ENCODE peak calls at places on chromosomes 4 and X, in eight cellular contexts. Y is mesothelial cell of epicardium, X is heart left ventricle, J is fibroblast of pulmonary artery, E is stomach, P is psoas muscle, F is AG04450, M is OCI-LY7. L is an unnamed sample.

GRCh38 chr4:184598753-184599491 is 50.3 kb downstream of the CASP3 start:
- DNase-seq in Y (no peak), X (no peak), J (peak), E (peak), P (no peak), F (no peak), M (no peak), L (peak)

GRCh38 chr4:107278791-107279481 is 242.8 kb upstream of the DKK2 start:
- DNase-seq in Y (no peak), X (no peak), J (no peak), E (no peak), P (no peak), F (peak), M (no peak), L (no peak)

GRCh38 chrX:41025926-41026325 is 59.3 kb upstream of the USP9X start:
- DNase-seq in Y (no peak), X (no peak), J (peak), E (no peak), P (no peak), F (no peak), M (no peak), L (peak)

GRCh38 chrX:105167233-105167632 is 53.3 kb downstream of the TEX13A start:
- DNase-seq in Y (no peak), X (no peak), J (no peak), E (no peak), P (no peak), F (no peak), M (no peak), L (no peak)

GRCh38 chr4:73019462-73020047 is 50.0 kb downstream of the COX18 start:
- DNase-seq in Y (no peak), X (no peak), J (peak), E (no peak), P (no peak), F (peak), M (peak), L (no peak)

GRCh38 chrX:115960440-115961084 is 210.0 kb upstream of the AGTR2 start:
- DNase-seq in Y (no peak), X (no peak), J (no peak), E (no peak), P (no peak), F (no peak), M (no peak), L (no peak)

GRCh38 chr4:53015681-53016080 is 153.6 kb downstream of the RASL11B start:
- DNase-seq in Y (no peak), X (peak), J (peak), E (no peak), P (no peak), F (no peak), M (peak), L (no peak)

GRCh38 chr4:150784305-150784704 is 202.4 kb downstream of the MAB21L2 start:
- DNase-seq in Y (no peak), X (no peak), J (no peak), E (no peak), P (no peak), F (no peak), M (no peak), L (no peak)

GRCh38 chr4:67700119-67700873 is 659 bp downstream of the UBA6 start:
- DNase-seq in Y (no peak), X (no peak), J (peak), E (no peak), P (no peak), F (no peak), M (peak), L (no peak)

GRCh38 chrX:139932077-139932900 is 564 bp downstream of the ATP11C start:
- DNase-seq in Y (peak), X (peak), J (peak), E (peak), P (peak), F (no peak), M (peak), L (peak)

GRCh38 chr4:112982677-112983076 is 66.8 kb upstream of the ANK2 start:
- DNase-seq in Y (no peak), X (no peak), J (peak), E (no peak), P (no peak), F (no peak), M (no peak), L (no peak)

GRCh38 chrX:72297953-72298730 is 7.6 kb downstream of the CITED1 start:
- DNase-seq in Y (no peak), X (no peak), J (peak), E (no peak), P (no peak), F (no peak), M (peak), L (peak)

GRCh38 chrX:79325263-79325958 is 41.7 kb downstream of the ITM2A start:
- DNase-seq in Y (no peak), X (no peak), J (no peak), E (no peak), P (no peak), F (no peak), M (no peak), L (no peak)

GRCh38 chr4:71604785-71605184 is 179.1 kb downstream of the GC start:
- DNase-seq in Y (no peak), X (no peak), J (no peak), E (no peak), P (no peak), F (no peak), M (no peak), L (no peak)

GRCh38 chrX:118499295-118499694 is 3.7 kb downstream of the DOCK11 start:
- DNase-seq in Y (no peak), X (no peak), J (no peak), E (no peak), P (no peak), F (no peak), M (no peak), L (no peak)

GRCh38 chr4:134627386-134627785 is 425.8 kb upstream of the PABPC4L start:
- DNase-seq in Y (no peak), X (no peak), J (no peak), E (no peak), P (no peak), F (no peak), M (no peak), L (no peak)

GRCh38 chr4:37822220-37822619 is 4.3 kb upstream of the PGM2 start:
- DNase-seq in Y (no peak), X (no peak), J (peak), E (no peak), P (no peak), F (no peak), M (no peak), L (no peak)

GRCh38 chr4:144480068-144480467 is 165.9 kb upstream of the HHIP start:
- DNase-seq in Y (no peak), X (no peak), J (no peak), E (no peak), P (no peak), F (no peak), M (no peak), L (no peak)

GRCh38 chr4:6079965-6080364 is 61.7 kb upstream of the C4orf50 start:
- DNase-seq in Y (no peak), X (no peak), J (no peak), E (no peak), P (no peak), F (no peak), M (no peak), L (no peak)

GRCh38 chr4:54568184-54568583 is 89.6 kb upstream of the KIT start:
- DNase-seq in Y (no peak), X (no peak), J (peak), E (no peak), P (no peak), F (peak), M (no peak), L (no peak)

GRCh38 chrX:86322913-86323312 is 174.7 kb downstream of the DACH2 start:
- DNase-seq in Y (no peak), X (no peak), J (no peak), E (no peak), P (no peak), F (no peak), M (peak), L (no peak)

GRCh38 chr4:139753686-139754085 is 88.1 kb downstream of the MGST2 start:
- DNase-seq in Y (no peak), X (no peak), J (no peak), E (no peak), P (no peak), F (no peak), M (no peak), L (no peak)

GRCh38 chr4:132059227-132059626 is 1089.9 kb upstream of the PCDH10 start:
- DNase-seq in Y (no peak), X (no peak), J (no peak), E (no peak), P (no peak), F (no peak), M (no peak), L (no peak)

GRCh38 chr4:132065940-132066495 is 1083.1 kb upstream of the PCDH10 start:
- DNase-seq in Y (no peak), X (no peak), J (peak), E (no peak), P (no peak), F (peak), M (no peak), L (no peak)

GRCh38 chr4:132062611-132063239 is 1086.4 kb upstream of the PCDH10 start:
- DNase-seq in Y (no peak), X (no peak), J (no peak), E (no peak), P (no peak), F (no peak), M (no peak), L (no peak)

DNA sequence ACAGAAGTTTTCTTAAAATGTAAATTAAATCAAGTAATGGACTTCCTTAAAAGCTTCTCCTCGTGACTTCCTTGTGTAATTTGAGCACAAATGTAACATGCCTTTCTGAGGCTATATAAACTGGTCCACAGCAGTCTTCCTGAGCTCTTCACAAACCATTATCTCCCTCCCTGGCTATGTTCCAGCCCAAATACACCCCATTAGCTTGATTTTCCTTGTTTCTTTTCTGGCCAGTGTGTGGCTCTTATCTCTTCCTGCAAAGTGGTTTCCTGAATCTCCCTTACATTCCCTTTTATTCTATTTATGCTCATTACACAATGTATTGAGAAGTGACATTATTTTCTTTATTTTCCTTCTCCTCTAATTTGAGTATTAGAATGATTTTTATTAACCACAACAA is 1085.3 kb upstream of the PCDH10 start:
- DNase-seq in Y (no peak), X (no peak), J (peak), E (no peak), P (no peak), F (peak), M (no peak), L (no peak)
- TF ChIP-seq CTCF in Y (no peak), X (no peak), J (no peak), E (no peak), P (no peak), F (no peak), M (no peak), L (no peak)

DNA sequence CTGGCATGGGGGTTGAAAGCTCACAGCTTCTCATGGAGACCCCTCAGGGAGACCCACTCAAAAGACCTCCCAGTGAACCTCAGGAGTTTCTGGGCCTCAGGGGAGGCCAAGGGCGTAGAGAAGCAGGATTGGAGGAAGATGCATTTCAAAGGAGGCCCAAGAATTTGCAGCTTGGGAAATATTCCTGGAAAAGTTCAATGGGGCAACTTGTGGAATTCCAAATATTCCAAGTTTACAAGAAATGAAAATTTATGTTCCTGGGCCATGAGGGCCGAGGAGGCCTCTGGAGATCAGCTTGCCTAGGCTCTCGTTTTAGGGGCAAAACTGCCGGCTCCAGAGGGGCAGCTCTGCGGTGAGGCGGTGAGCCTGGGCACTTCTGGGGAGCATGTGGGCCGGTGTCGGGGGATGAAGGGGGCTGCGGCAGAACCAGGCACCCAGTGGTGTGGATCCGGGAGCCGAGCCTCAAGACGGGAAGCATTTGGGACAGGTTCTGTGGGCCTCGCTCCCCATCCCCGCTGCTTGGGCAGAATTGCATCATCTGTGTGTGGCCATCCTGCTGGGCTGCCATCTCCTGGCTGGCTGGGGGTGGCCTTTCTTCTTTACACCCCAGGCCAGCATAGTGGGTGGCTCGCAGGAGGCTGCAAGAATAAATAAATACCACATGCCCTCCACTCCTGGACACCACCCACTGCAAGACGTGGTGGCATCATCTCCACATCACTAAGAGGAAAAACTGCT is 54.6 kb upstream of the GPR78 start:
- DNase-seq in Y (no peak), X (no peak), J (peak), E (no peak), P (peak), F (no peak), M (no peak), L (no peak)
- TF ChIP-seq CTCF in Y (no peak), X (no peak), J (no peak), E (no peak), P (no peak), F (peak), M (no peak), L (peak)

GRCh38 chr4:180832086-180832485 is 1411.1 kb upstream of the TENM3 start:
- DNase-seq in Y (no peak), X (no peak), J (no peak), E (no peak), P (no peak), F (no peak), M (peak), L (no peak)
- TF ChIP-seq CTCF in Y (no peak), X (no peak), J (peak), E (no peak), P (no peak), F (no peak), M (peak), L (no peak)

DNA sequence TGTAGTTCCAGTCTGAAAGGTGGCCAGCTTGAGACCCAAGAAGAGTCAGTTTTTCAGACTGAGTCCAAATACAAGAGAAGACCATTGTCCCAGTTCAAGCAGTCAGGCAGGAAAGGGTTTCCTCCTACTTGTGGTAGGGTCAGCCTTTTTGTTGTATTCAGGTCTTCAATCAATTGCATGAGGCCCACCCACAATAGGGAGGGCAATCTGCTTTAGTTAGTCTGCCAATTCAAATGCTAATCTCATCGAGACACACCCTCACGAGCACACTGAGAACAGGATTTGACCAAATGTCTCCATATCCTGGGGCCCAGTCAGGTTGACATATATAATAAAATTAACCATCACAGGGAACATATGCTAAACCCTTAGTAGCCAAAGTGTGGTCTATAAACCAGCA is 75.3 kb upstream of the FRMPD3 start:
- DNase-seq in Y (no peak), X (no peak), J (no peak), E (no peak), P (no peak), F (no peak), M (no peak), L (no peak)
- TF ChIP-seq CTCF in Y (no peak), X (no peak), J (no peak), E (no peak), P (no peak), F (no peak), M (no peak), L (no peak)

GRCh38 chrX:70332600-70332999 is 42.7 kb downstream of the KIF4A start:
- DNase-seq in Y (no peak), X (no peak), J (no peak), E (no peak), P (no peak), F (no peak), M (no peak), L (no peak)
- TF ChIP-seq CTCF in Y (no peak), X (no peak), J (peak), E (no peak), P (no peak), F (peak), M (no peak), L (peak)

DNA sequence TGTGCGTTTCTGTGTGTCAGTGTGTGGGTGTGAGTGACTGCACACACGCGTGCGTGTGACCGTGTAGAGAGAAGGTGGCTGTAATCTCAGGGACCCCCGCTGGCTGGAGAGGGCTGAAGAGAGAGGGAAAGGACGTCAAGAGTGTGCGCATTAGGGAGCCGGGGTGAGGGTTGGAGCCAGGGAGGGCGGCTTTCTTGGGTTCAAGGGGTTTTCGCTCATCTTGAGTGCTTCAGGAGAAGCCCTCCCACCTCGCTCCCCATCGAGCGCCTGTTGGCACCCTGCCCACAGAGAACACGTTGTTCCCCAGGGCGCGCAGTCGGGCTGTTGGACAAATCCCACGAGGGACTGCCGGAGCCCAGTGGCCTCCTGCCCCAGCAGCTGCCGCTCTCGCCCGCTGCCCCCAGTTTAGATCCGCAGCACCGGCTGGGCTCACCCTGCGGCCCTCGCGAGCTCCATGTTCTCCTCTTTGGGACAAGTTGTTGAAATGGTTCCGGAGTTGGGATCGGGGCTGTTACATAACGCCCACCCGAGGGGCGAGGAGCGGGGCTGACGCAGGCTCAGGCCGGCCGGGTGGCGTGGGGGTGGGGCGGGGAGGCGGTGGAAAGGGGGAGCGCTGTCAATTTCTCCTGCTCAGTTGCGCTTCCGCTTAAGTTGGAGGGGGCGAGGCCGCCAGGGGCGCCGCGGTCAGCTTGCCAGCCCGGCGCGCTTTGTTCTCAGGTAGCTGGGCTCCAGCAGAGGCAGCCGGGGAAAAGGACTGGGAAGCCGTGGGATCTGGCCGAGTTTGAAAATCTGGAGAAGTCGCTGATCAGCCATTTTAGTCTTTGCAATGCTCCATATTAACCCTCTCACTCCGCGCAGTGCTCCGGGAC is 1.6 kb downstream of the GRIA2 start:
- DNase-seq in Y (peak), X (no peak), J (no peak), E (no peak), P (peak), F (no peak), M (no peak), L (no peak)
- TF ChIP-seq CTCF in Y (peak), X (no peak), J (no peak), E (no peak), P (no peak), F (no peak), M (no peak), L (peak)

DNA sequence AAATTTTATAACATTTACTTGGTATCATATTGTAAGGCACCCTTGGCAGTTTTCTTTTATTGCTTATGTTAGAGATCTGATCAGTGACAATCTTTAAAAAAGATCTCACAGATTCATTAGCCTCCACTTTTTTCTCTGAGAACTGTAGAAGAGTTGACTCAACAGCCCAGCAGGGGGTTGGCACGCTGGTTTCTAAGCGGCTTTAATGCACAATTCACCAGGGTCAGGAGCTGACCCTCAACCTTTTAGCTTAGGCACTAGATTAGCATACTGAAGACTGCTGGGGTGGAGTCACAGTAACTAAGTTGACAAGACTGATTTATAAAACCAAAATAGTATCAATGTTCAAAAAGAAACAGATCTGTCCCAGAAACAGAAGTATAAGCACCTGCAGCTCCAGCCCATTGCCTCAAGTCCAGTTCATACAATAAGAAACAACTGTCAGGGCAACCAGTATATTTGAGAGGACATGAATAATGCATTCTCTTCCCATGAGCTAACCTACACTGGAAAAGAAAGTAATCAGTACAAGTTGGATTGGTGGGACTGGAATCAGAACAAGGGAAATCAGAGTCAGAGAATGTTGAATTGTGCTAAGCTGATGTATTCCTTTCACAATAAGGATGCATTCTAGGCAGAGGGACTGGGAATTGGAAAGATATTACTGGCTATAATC is 77.6 kb downstream of the PDE5A start:
- DNase-seq in Y (no peak), X (no peak), J (peak), E (no peak), P (no peak), F (no peak), M (no peak), L (no peak)
- TF ChIP-seq CTCF in Y (no peak), X (no peak), J (no peak), E (no peak), P (no peak), F (no peak), M (no peak), L (no peak)

DNA sequence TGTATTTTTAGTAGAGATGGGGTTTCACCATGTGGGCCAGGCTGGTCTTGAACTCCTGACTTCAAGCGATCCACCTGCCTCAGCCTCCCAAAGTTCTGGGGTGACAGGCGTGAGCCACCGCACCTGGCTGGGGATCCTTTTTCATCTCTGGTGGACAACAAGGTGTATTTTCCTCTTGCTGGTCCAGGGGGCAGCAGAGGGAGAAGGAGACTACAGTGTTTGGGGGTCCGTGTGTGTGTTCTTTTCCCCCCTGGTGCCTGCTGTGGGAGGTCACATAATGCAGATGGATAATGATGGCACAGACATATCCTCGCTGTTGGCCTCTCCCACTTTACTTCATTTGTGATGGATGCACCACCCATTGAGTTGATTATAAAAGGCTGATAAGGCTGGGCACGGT is 39.0 kb upstream of the CD99 start:
- DNase-seq in Y (no peak), X (no peak), J (no peak), E (no peak), P (no peak), F (no peak), M (peak), L (no peak)
- TF ChIP-seq CTCF in Y (no peak), X (no peak), J (peak), E (no peak), P (no peak), F (peak), M (peak), L (no peak)

GRCh38 chr4:81923140-81923539 is 450.7 kb downstream of the HNRNPD start:
- DNase-seq in Y (no peak), X (no peak), J (no peak), E (no peak), P (no peak), F (no peak), M (no peak), L (no peak)
- TF ChIP-seq CTCF in Y (no peak), X (no peak), J (no peak), E (no peak), P (no peak), F (no peak), M (no peak), L (no peak)

L was measured in osteocyte.